ENCODE peak calls at places on chromosomes 3 and 15, in five cellular contexts. T, R, X, I and U are unnamed samples.

GRCh38 chr15:45714501-45715488 is 80.0 kb downstream of the SQOR start:
- DNase-seq in T (peak; percentile 52), I (no peak), X (no peak), R (peak; percentile 27), U (peak; percentile 49)

GRCh38 chr3:143301031-143301430 is 181.5 kb downstream of the CHST2 start:
- DNase-seq in X (no peak), I (no peak), T (no peak), R (no peak), U (no peak)

GRCh38 chr15:69388259-69388658 is 25.9 kb upstream of the KIF23 start:
- DNase-seq in X (no peak), T (no peak), I (no peak), R (no peak), U (no peak)

GRCh38 chr3:101635954-101636798 is 40.8 kb downstream of the ZBTB11 start:
- DNase-seq in R (peak; percentile 65), X (no peak), T (peak; percentile 38), I (no peak), U (peak; percentile 49)

GRCh38 chr15:76575177-76576078 is 238.9 kb downstream of the ISL2 start:
- DNase-seq in X (no peak), T (no peak), R (peak; percentile 71), I (no peak), U (no peak)

GRCh38 chr3:37115451-37115850 is 58.9 kb downstream of the LRRFIP2 start:
- DNase-seq in T (no peak), I (no peak), X (no peak), R (no peak), U (no peak)

GRCh38 chr3:4656059-4656458 is 162.9 kb downstream of the ITPR1 start:
- DNase-seq in R (peak; percentile 16), X (peak; percentile 38), T (peak; percentile 43), I (no peak), U (peak; percentile 45)

GRCh38 chr15:88658972-88659931 is 20.4 kb downstream of the ISG20 start:
- DNase-seq in T (no peak), R (no peak), X (no peak), I (peak; percentile 42), U (no peak)

GRCh38 chr3:152076148-152076547 is 192.6 kb upstream of the MBNL1 start:
- DNase-seq in I (no peak), T (no peak), R (no peak), X (no peak), U (no peak)
- TF ChIP-seq CTCF in I (peak; percentile 32), T (no peak), R (no peak), X (no peak), U (no peak)

GRCh38 chr3:178112134-178112533 is 424.1 kb upstream of the KCNMB2 start:
- DNase-seq in T (no peak), R (no peak), X (no peak), I (no peak), U (no peak)
- TF ChIP-seq CTCF in T (no peak), R (no peak), X (no peak), I (no peak), U (no peak)

GRCh38 chr3:131238496-131238895 is 143.1 kb upstream of the NUDT16 start:
- DNase-seq in I (no peak), R (no peak), X (no peak), T (no peak), U (no peak)
- TF ChIP-seq CTCF in I (no peak), R (no peak), X (no peak), T (no peak), U (no peak)

GRCh38 chr3:196609343-196609775 is 30.1 kb upstream of the NRROS start:
- DNase-seq in X (peak; percentile 31), I (no peak), T (peak; percentile 85), R (peak; percentile 90), U (peak; percentile 86)
- TF ChIP-seq CTCF in X (peak; percentile 97), I (peak; percentile 92), T (peak; percentile 70), R (peak; percentile 64), U (peak; percentile 86)

DNA sequence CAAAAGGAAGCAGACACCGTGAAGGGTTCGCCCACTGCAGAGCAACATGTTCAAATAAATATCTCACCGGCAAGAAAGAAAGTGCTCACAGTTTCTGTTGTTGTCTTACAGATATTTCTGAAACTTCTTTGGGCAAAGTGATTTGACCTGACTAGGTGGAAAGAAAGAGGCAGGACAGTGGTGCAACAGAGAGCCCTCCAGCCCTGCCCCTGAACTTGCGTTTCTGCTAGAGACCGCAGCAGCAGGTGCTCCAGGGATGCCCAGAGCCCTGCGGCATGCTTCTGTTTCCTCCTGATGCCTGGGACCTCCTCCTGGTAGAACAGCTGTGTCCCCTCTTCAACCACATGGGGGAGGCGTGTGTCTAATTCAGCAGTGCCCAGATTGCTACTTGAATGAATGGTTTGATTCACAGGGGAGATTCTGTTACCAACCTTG is 123.4 kb downstream of the ATP10A start:
- DNase-seq in R (no peak), I (no peak), T (no peak), X (peak; percentile 19), U (no peak)
- TF ChIP-seq CTCF in R (no peak), I (peak; percentile 52), T (peak; percentile 27), X (peak; percentile 64), U (peak; percentile 47)

GRCh38 chr3:149553781-149554451 is 79.4 kb downstream of the TM4SF4 start:
- DNase-seq in X (no peak), R (no peak), T (no peak), I (no peak), U (peak; percentile 39)
- TF ChIP-seq CTCF in X (no peak), R (no peak), T (no peak), I (no peak), U (no peak)